ENCODE peak calls at places on chromosomes 11 and 22, in five cellular contexts. Y, H, M, N and Z are unnamed samples.

GRCh38 chr11:68998390-68998911 is 14.6 kb downstream of the MRGPRF start:
- DNase-seq in H (no peak), N (peak; percentile 25), Y (no peak), M (peak; percentile 15), Z (peak; percentile 70)

GRCh38 chr11:123430736-123431356 is 777 bp downstream of the GRAMD1B start:
- DNase-seq in H (no peak), M (peak; percentile 77), N (peak; percentile 72), Y (peak; percentile 70), Z (peak; percentile 45)

GRCh38 chr11:92707173-92707619 is 262.3 kb upstream of the MTNR1B start:
- DNase-seq in M (no peak), N (no peak), Y (peak; percentile 14), H (no peak), Z (no peak)

GRCh38 chr22:46465348-46465725 is 72.1 kb downstream of the CELSR1 start:
- DNase-seq in M (no peak), H (no peak), N (no peak), Y (no peak), Z (no peak)

GRCh38 chr11:76769071-76769560 is 14.0 kb upstream of the TSKU start:
- DNase-seq in Y (no peak), M (peak; percentile 50), H (no peak), N (no peak), Z (no peak)

GRCh38 chr11:44583353-44583669 is 17.8 kb downstream of the CD82 start:
- DNase-seq in M (no peak), H (no peak), N (no peak), Y (no peak), Z (no peak)

GRCh38 chr22:19331474-19331873 is 40.0 kb upstream of the CLTCL1 start:
- DNase-seq in Y (no peak), N (no peak), M (no peak), H (no peak), Z (no peak)

GRCh38 chr11:3044004-3044403 is 13.2 kb downstream of the CARS1 start:
- DNase-seq in Y (no peak), M (peak; percentile 64), N (no peak), H (no peak), Z (no peak)

GRCh38 chr22:41286639-41287091 is 678 bp upstream of the RANGAP1 start:
- DNase-seq in Y (no peak), N (no peak), H (no peak), M (peak; percentile 61), Z (peak; percentile 35)

GRCh38 chr22:19772673-19773469 is 12.3 kb downstream of the TBX1 start:
- DNase-seq in H (no peak), N (no peak), Y (no peak), M (no peak), Z (no peak)

GRCh38 chr11:44726278-44727113 is at the start of gene TSPAN18:
- DNase-seq in M (peak; percentile 32), N (no peak), Y (peak; percentile 90), H (no peak), Z (peak; percentile 69)

GRCh38 chr11:827146-827860 is 416 bp upstream of the CRACR2B start:
- DNase-seq in Y (peak; percentile 73), H (no peak), M (no peak), N (no peak), Z (peak; percentile 72)

GRCh38 chr11:70844387-70844786 is 408.0 kb downstream of the SHANK2 start:
- DNase-seq in M (no peak), N (no peak), Y (no peak), H (no peak), Z (no peak)

GRCh38 chr22:20652582-20652981 is 121.3 kb upstream of the SERPIND1 start:
- DNase-seq in M (no peak), N (no peak), Y (no peak), H (no peak), Z (no peak)

GRCh38 chr11:69308531-69308930 is 14.6 kb downstream of the MYEOV start:
- DNase-seq in M (no peak), Y (no peak), N (no peak), H (no peak), Z (no peak)

GRCh38 chr11:56890584-56891305 is 98.0 kb upstream of the OR5AK2 start:
- DNase-seq in N (peak; percentile 22), H (no peak), M (no peak), Y (no peak), Z (no peak)

GRCh38 chr11:33701302-33701701 is 676 bp upstream of the C11orf91 start:
- DNase-seq in H (no peak), Y (no peak), N (peak; percentile 65), M (peak; percentile 79), Z (no peak)

GRCh38 chr22:22520020-22520656 is at the start of gene ZNF280A:
- DNase-seq in Y (peak; percentile 47), H (peak; percentile 51), N (no peak), M (peak; percentile 12), Z (peak; percentile 19)

GRCh38 chr11:105456950-105457349 is 152.9 kb upstream of the GRIA4 start:
- DNase-seq in M (no peak), H (no peak), N (no peak), Y (peak; percentile 8), Z (no peak)

GRCh38 chr22:30206964-30207363 is 39.6 kb downstream of the LIF start:
- DNase-seq in N (peak; percentile 97), M (peak; percentile 99), Y (peak; percentile 76), H (peak; percentile 78), Z (peak; percentile 87)

GRCh38 chr11:134592391-134592990 is 180.4 kb upstream of the B3GAT1 start:
- DNase-seq in M (no peak), N (no peak), H (peak; percentile 49), Y (peak; percentile 86), Z (peak; percentile 85)

GRCh38 chr11:8019671-8020597 is 32.8 kb downstream of the EIF3F start:
- DNase-seq in M (peak; percentile 91), N (no peak), Y (peak; percentile 55), H (no peak), Z (peak; percentile 36)

GRCh38 chr22:42967005-42967404 is 47.9 kb downstream of the PACSIN2 start:
- DNase-seq in N (no peak), M (no peak), Y (no peak), H (no peak), Z (no peak)

GRCh38 chr11:35487532-35488078 is 37.8 kb downstream of the PAMR1 start:
- DNase-seq in Y (peak; percentile 83), M (peak; percentile 65), H (peak; percentile 22), N (peak; percentile 69), Z (peak; percentile 66)

GRCh38 chr22:35888181-35888870 is 140.3 kb downstream of the RBFOX2 start:
- DNase-seq in M (no peak), Y (no peak), N (no peak), H (no peak), Z (no peak)

GRCh38 chr11:118930152-118930712 is 4.5 kb upstream of the BCL9L start:
- DNase-seq in H (peak; percentile 97), Y (peak; percentile 86), N (peak; percentile 100), M (peak; percentile 74), Z (peak; percentile 95)

GRCh38 chr11:118929496-118930151 is 3.9 kb upstream of the BCL9L start:
- DNase-seq in N (peak; percentile 88), H (peak; percentile 89), Y (peak; percentile 94), M (peak; percentile 84), Z (peak; percentile 93)

GRCh38 chr11:118928870-118929495 is 3.3 kb upstream of the BCL9L start:
- DNase-seq in N (peak; percentile 71), M (peak; percentile 79), H (no peak), Y (no peak), Z (peak; percentile 84)

GRCh38 chr11:118927554-118928107 is 1.9 kb upstream of the BCL9L start:
- DNase-seq in M (peak; percentile 15), N (peak; percentile 38), H (no peak), Y (no peak), Z (peak; percentile 6)

DNA sequence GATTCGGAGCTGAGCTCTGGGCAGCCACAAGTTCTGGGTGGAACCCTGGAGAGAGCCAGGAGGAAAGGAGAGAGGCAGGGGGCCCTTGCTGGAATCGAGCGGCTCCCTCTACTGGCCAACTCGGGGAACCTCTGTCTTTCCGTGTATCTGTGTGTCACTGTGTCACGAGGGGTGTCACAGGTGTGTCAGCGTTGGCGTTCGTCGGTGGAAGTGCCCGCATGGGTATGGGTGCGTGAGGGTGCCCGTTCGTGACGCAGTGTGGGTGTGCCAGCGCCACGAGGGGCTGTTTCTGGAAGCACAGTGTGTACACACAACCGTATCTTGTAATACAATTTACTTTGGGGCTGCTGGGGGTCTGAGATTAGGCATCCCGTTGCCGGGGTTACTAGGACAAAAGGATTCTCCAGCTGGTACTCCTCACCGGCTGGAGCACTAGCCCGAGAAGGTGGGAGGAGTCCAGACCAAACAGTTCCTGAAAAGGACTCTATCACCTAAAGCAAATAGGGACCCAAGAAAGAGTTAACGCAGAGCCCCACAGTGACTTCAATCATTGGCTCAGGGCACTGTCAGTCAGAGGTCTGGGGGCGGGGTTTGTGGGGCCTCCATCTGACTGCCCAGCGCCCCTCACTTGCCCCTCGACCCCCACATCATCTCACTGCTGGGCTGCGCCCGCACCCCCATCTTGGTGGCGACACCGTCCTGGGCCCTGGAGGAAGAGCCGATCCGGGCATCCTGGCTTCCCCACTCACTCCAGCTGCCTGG is 2.6 kb upstream of the BCL9L start:
- DNase-seq in Y (peak; percentile 93), N (peak; percentile 98), H (peak; percentile 96), M (peak; percentile 98), Z (peak; percentile 96)
- TF ChIP-seq EZH2 in Y (no peak), N (no peak), H (no peak), M (no peak), Z (no peak)

GRCh38 chr22:48488611-48489456 is 1338.8 kb downstream of the BRD1 start:
- DNase-seq in Y (peak; percentile 89), M (peak; percentile 24), H (no peak), N (no peak), Z (peak; percentile 49)

GRCh38 chr22:48490513-48491411 is 1336.9 kb downstream of the BRD1 start:
- DNase-seq in M (peak; percentile 23), H (no peak), N (no peak), Y (peak; percentile 36), Z (peak; percentile 5)

GRCh38 chr22:48489551-48490512 is 1337.8 kb downstream of the BRD1 start:
- DNase-seq in M (peak; percentile 55), N (no peak), H (no peak), Y (peak; percentile 64), Z (peak; percentile 44)

GRCh38 chr22:48486163-48486957 is 1341.3 kb downstream of the BRD1 start:
- DNase-seq in M (no peak), H (no peak), N (no peak), Y (no peak), Z (peak; percentile 2)

GRCh38 chr22:48488149-48488551 is 1339.5 kb downstream of the BRD1 start:
- DNase-seq in M (peak; percentile 15), N (no peak), Y (peak; percentile 40), H (no peak), Z (peak; percentile 10)
- TF ChIP-seq EZH2phosphoT487 in M (no peak), N (no peak), Y (no peak), H (no peak), Z (no peak)

DNA sequence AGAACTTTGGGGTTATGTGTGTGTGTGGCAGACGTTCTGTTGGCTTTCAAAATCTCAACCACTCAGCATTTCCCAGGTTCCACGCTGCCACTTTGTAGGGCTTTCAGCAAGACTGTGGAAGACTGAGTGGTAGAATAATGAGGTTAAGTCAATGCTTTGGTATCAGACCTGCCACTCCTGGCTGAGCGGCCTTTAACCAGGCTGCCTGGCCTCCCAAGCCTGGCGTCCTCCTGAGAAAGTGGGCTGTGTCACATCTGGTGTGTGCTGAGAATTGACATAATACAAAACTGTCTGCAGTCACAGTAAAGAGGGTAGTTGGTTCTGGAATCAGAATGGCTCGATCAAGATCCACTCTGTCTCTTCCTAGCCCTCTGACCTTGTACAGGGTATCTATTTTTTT is 126.5 kb downstream of the DBX1 start:
- DNase-seq in H (no peak), Y (no peak), M (no peak), N (no peak), Z (no peak)
- H3K4me1 ChIP-seq in H (no peaks in the 10 kb centered on the region), Y (peaks cover 30% of the 10 kb centered on the region), M (peaks cover 28% of the 10 kb centered on the region), N (peaks cover 41% of the 10 kb centered on the region), Z (peaks cover 48% of the 10 kb centered on the region)

GRCh38 chr11:124872280-124872679 is 7.0 kb downstream of the ROBO3 start:
- DNase-seq in Y (no peak), M (no peak), H (no peak), N (no peak), Z (no peak)
- TF ChIP-seq EZH2 in Y (no peak), M (no peak), H (no peak), N (no peak), Z (no peak)

GRCh38 chr11:133425245-133425644 is 107.1 kb downstream of the OPCML start:
- DNase-seq in H (no peak), N (no peak), Y (no peak), M (no peak), Z (no peak)
- TF ChIP-seq EZH2phosphoT487 in H (no peak), N (no peak), Y (no peak), M (no peak), Z (no peak)